ENCODE peak calls at places on chromosomes 13 and 19, in six cellular contexts. Q is breast epithelium, C is upper lobe of left lung, J is tibial nerve, N is GM12878, S is suprapubic skin. O is an unnamed sample.
A peak's percentile ranks its signal among the peaks of the same experiment; 100 is the strongest.

GRCh38 chr13:74132152-74132767 is 1.9 kb downstream of the KLF12 start:
- DNase-seq in Q (no peak), C (no peak), J (no peak), N (no peak), S (no peak), O (no peak)

GRCh38 chr13:32255744-32256120 is 59.4 kb downstream of the ZAR1L start:
- DNase-seq in Q (no peak), C (no peak), J (no peak), N (no peak), S (no peak), O (no peak)

GRCh38 chr13:74306496-74306895 is 172.3 kb upstream of the KLF12 start:
- DNase-seq in Q (no peak), C (no peak), J (no peak), N (no peak), S (no peak), O (no peak)

GRCh38 chr19:47197141-47197540 is 33.9 kb downstream of the BBC3 start:
- DNase-seq in Q (no peak), C (no peak), J (no peak), N (no peak), S (no peak), O (no peak)

GRCh38 chr13:72457151-72457550 is 270.3 kb downstream of the MZT1 start:
- DNase-seq in Q (no peak), C (no peak), J (no peak), N (no peak), S (no peak), O (no peak)

GRCh38 chr13:66714795-66715194 is 515.3 kb downstream of the PCDH9 start:
- DNase-seq in Q (no peak), C (no peak), J (no peak), N (no peak), S (no peak), O (no peak)

GRCh38 chr19:14494910-14495677 is 833 bp downstream of the GIPC1 start:
- DNase-seq in Q (no peak), C (peak; percentile 59), J (no peak), N (no peak), S (no peak), O (no peak)

GRCh38 chr13:104645786-104646185 is 1579.6 kb upstream of the SLC10A2 start:
- DNase-seq in Q (no peak), C (no peak), J (no peak), N (no peak), S (no peak), O (no peak)

GRCh38 chr19:51552996-51553725 is 17.9 kb upstream of the ZNF175 start:
- DNase-seq in Q (peak; percentile 63), C (peak; percentile 39), J (peak; percentile 54), N (no peak), S (no peak), O (peak; percentile 74)

GRCh38 chr13:112120031-112120373 is 53.1 kb downstream of the SOX1 start:
- DNase-seq in Q (no peak), C (no peak), J (no peak), N (no peak), S (no peak), O (no peak)

GRCh38 chr13:106599875-106600797 is 32.2 kb upstream of the ARGLU1 start:
- DNase-seq in Q (no peak), C (no peak), J (peak; percentile 17), N (no peak), S (no peak), O (no peak)

GRCh38 chr19:55305491-55305890 is 19.6 kb downstream of the TMEM150B start:
- DNase-seq in Q (no peak), C (peak; percentile 39), J (peak; percentile 37), N (no peak), S (no peak), O (no peak)

GRCh38 chr13:25295228-25295627 is 6.2 kb upstream of the NUP58 start:
- DNase-seq in Q (no peak), C (no peak), J (no peak), N (no peak), S (no peak), O (no peak)

GRCh38 chr19:17436874-17437267 is 11.6 kb downstream of the TMEM221 start:
- DNase-seq in Q (no peak), C (no peak), J (no peak), N (no peak), S (no peak), O (no peak)

GRCh38 chr19:48569814-48570213 is 17.8 kb downstream of the SULT2B1 start:
- DNase-seq in Q (no peak), C (no peak), J (no peak), N (no peak), S (no peak), O (no peak)

GRCh38 chr13:72737033-72737432 is 9.3 kb downstream of the BORA start:
- DNase-seq in Q (no peak), C (no peak), J (no peak), N (no peak), S (no peak), O (no peak)

GRCh38 chr13:51638497-51638871 is 54.2 kb downstream of the WDFY2 start:
- DNase-seq in Q (no peak), C (no peak), J (no peak), N (no peak), S (no peak), O (no peak)

GRCh38 chr13:90968510-90968909 is 379.0 kb upstream of the MIR17HG start:
- DNase-seq in Q (no peak), C (no peak), J (no peak), N (no peak), S (no peak), O (no peak)

GRCh38 chr19:6822311-6822670 is 49.8 kb downstream of the VAV1 start:
- DNase-seq in Q (peak; percentile 25), C (no peak), J (no peak), N (no peak), S (no peak), O (no peak)

GRCh38 chr13:112877496-112877895 is 91.5 kb upstream of the MCF2L start:
- DNase-seq in Q (no peak), C (no peak), J (no peak), N (no peak), S (peak; percentile 38), O (peak; percentile 43)

GRCh38 chr19:17205237-17206140 is 9.7 kb upstream of the USE1 start:
- DNase-seq in Q (peak; percentile 71), C (peak; percentile 77), J (no peak), N (no peak), S (no peak), O (no peak)

GRCh38 chr13:113973218-113974164 is at the start of gene C13orf46:
- DNase-seq in Q (no peak), C (no peak), J (no peak), N (no peak), S (peak; percentile 62), O (peak; percentile 90)

GRCh38 chr13:81395368-81395767 is 1054.4 kb upstream of the SPRY2 start:
- DNase-seq in Q (no peak), C (no peak), J (no peak), N (no peak), S (no peak), O (no peak)

GRCh38 chr19:50361290-50362029 is 4.0 kb downstream of the NAPSA start:
- DNase-seq in Q (no peak), C (peak; percentile 79), J (no peak), N (no peak), S (no peak), O (peak; percentile 23)

GRCh38 chr13:32248789-32249188 is 66.4 kb downstream of the ZAR1L start:
- DNase-seq in Q (no peak), C (peak; percentile 47), J (no peak), N (peak; percentile 27), S (no peak), O (no peak)

GRCh38 chr19:42250666-42251531 is 4.0 kb downstream of the ERF start:
- DNase-seq in Q (no peak), C (no peak), J (no peak), N (no peak), S (peak; percentile 64), O (peak; percentile 39)

GRCh38 chr19:24141612-24142011 is 54.6 kb downstream of the ZNF254 start:
- DNase-seq in Q (no peak), C (no peak), J (no peak), N (no peak), S (no peak), O (no peak)

GRCh38 chr19:45994456-45994988 is 745 bp upstream of the CCDC61 start:
- DNase-seq in Q (no peak), C (no peak), J (peak; percentile 31), N (no peak), S (no peak), O (no peak)
- H3K27ac ChIP-seq in Q (no peak overlapping the region), C (no peak overlapping the region), J (peak overlapping the region; percentile 72), N (no peak overlapping the region), S (no peak overlapping the region), O (no peak overlapping the region)

GRCh38 chr19:10550336-10550735 is 6.6 kb downstream of the ATG4D start:
- DNase-seq in Q (no peak), C (no peak), J (no peak), N (no peak), S (no peak), O (no peak)

GRCh38 chr19:10551698-10552301 is 8.1 kb downstream of the ATG4D start:
- DNase-seq in Q (no peak), C (peak; percentile 22), J (no peak), N (no peak), S (no peak), O (no peak)

GRCh38 chr19:10553087-10553667 is 9.5 kb downstream of the ATG4D start:
- DNase-seq in Q (no peak), C (no peak), J (no peak), N (no peak), S (no peak), O (no peak)

GRCh38 chr19:10553943-10554381 is 10.3 kb downstream of the ATG4D start:
- DNase-seq in Q (no peak), C (peak; percentile 29), J (no peak), N (peak; percentile 55), S (no peak), O (no peak)

GRCh38 chr19:10552596-10553053 is 8.9 kb downstream of the ATG4D start:
- DNase-seq in Q (no peak), C (no peak), J (no peak), N (no peak), S (no peak), O (no peak)
- TF ChIP-seq POLR2A in Q (no peak), C (no peak), J (no peak), N (peak; percentile 57), S (no peak), O (no peak)

GRCh38 chr13:45770886-45771285 is 68.8 kb downstream of the CBY2 start:
- DNase-seq in Q (no peak), C (no peak), J (no peak), N (no peak), S (no peak), O (no peak)
- TF ChIP-seq CTCF in Q (no peak), C (no peak), J (no peak), N (no peak), S (no peak), O (no peak)

DNA sequence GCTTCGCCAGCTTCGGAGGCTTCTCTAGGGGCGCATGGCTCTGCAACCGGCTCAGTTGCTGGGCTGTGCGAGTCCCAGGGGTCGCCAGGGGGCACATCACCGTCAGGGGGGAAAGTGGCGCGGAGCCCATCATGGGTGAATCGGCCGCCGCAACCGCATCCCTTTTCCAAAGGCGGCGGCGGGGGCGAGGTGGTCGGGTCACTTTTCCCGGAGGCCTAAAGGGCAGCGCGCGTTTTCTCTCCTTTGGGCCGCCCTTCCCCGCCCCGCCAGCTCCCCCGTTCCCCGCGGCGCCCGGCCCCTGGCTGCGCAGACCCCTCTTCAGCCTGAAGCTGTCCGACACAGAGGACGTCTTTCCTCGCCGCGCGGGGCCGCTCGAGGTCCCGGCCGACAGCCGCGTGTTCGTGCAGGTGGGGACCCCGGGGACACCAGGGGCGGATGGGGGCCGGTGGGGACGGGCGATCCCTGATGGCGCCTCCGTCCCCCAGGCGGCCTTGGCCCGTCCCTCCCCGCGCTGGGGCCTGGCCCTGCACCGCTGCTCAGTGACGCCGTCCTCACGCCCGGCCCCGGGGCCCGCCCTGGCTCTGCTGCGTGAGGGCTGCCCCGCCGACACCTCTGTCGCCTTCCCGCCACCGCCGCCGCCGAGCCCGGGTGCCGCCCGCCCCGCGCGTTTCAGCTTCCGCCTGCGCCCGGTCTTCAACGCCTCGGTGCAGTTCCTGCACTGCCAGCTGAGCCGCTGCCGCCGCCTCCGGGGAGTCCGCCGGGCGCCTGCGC is 1.7 kb downstream of the TGFBR3L start:
- DNase-seq in Q (no peak), C (no peak), J (no peak), N (no peak), S (peak; percentile 71), O (peak; percentile 62)
- H3K27ac ChIP-seq in Q (no peak overlapping the region), C (no peak overlapping the region), J (no peak overlapping the region), N (no peak overlapping the region), S (no peak overlapping the region), O (no peak overlapping the region)

O was measured in right lobe of liver.